ENCODE peak calls at places on chromosomes 13 and 19, in nine cellular contexts. One of them, this sample, is unnamed.

GRCh38 chr13:32969516-32969941 is 46.7 kb upstream of the KL start:
- DNase-seq in tibial nerve: no peak
- DNase-seq in IMR-90: peak; percentile 55
- DNase-seq in body of pancreas: no peak
- DNase-seq in ovary: peak; percentile 24
- DNase-seq in H1: no peak
- DNase-seq in testis: no peak
- DNase-seq in prostate gland: no peak
- DNase-seq in heart left ventricle: no peak
- DNase-seq in this sample: no peak

GRCh38 chr19:488505-489417 is 7.5 kb upstream of the MADCAM1 start:
- DNase-seq in tibial nerve: peak; percentile 96
- DNase-seq in IMR-90: peak; percentile 92
- DNase-seq in body of pancreas: peak; percentile 96
- DNase-seq in ovary: peak; percentile 96
- DNase-seq in H1: peak; percentile 60
- DNase-seq in testis: peak; percentile 94
- DNase-seq in prostate gland: peak; percentile 91
- DNase-seq in heart left ventricle: peak; percentile 99
- DNase-seq in this sample: peak; percentile 96

GRCh38 chr13:107203146-107203847 is 635.4 kb upstream of the ARGLU1 start:
- DNase-seq in tibial nerve: no peak
- DNase-seq in IMR-90: no peak
- DNase-seq in body of pancreas: no peak
- DNase-seq in ovary: no peak
- DNase-seq in H1: peak; percentile 19
- DNase-seq in testis: peak; percentile 27
- DNase-seq in prostate gland: no peak
- DNase-seq in heart left ventricle: no peak
- DNase-seq in this sample: no peak

GRCh38 chr19:55014714-55015113 is 23.4 kb downstream of the GP6 start:
- DNase-seq in tibial nerve: no peak
- DNase-seq in IMR-90: no peak
- DNase-seq in body of pancreas: no peak
- DNase-seq in ovary: no peak
- DNase-seq in H1: no peak
- DNase-seq in testis: no peak
- DNase-seq in prostate gland: no peak
- DNase-seq in heart left ventricle: no peak
- DNase-seq in this sample: peak; percentile 35

GRCh38 chr13:51638497-51638871 is 54.2 kb downstream of the WDFY2 start:
- DNase-seq in tibial nerve: no peak
- DNase-seq in IMR-90: no peak
- DNase-seq in body of pancreas: no peak
- DNase-seq in ovary: no peak
- DNase-seq in H1: no peak
- DNase-seq in testis: no peak
- DNase-seq in prostate gland: no peak
- DNase-seq in heart left ventricle: no peak
- DNase-seq in this sample: no peak

GRCh38 chr13:102862624-102863210 is 16.9 kb downstream of the ERCC5 start:
- DNase-seq in tibial nerve: no peak
- DNase-seq in IMR-90: no peak
- DNase-seq in body of pancreas: no peak
- DNase-seq in ovary: no peak
- DNase-seq in H1: no peak
- DNase-seq in testis: no peak
- DNase-seq in prostate gland: no peak
- DNase-seq in heart left ventricle: no peak
- DNase-seq in this sample: no peak

GRCh38 chr13:29454931-29455481 is 140.5 kb downstream of the SLC7A1 start:
- DNase-seq in tibial nerve: no peak
- DNase-seq in IMR-90: peak; percentile 7
- DNase-seq in body of pancreas: no peak
- DNase-seq in ovary: no peak
- DNase-seq in H1: no peak
- DNase-seq in testis: no peak
- DNase-seq in prostate gland: peak; percentile 13
- DNase-seq in heart left ventricle: no peak
- DNase-seq in this sample: no peak

GRCh38 chr19:2923510-2923909 is 21.3 kb downstream of the ZNF77 start:
- DNase-seq in tibial nerve: no peak
- DNase-seq in IMR-90: peak; percentile 45
- DNase-seq in body of pancreas: peak; percentile 54
- DNase-seq in ovary: no peak
- DNase-seq in H1: no peak
- DNase-seq in testis: no peak
- DNase-seq in prostate gland: peak; percentile 54
- DNase-seq in heart left ventricle: no peak
- DNase-seq in this sample: no peak

GRCh38 chr13:46571189-46571901 is 18.4 kb downstream of the LRCH1 start:
- DNase-seq in tibial nerve: no peak
- DNase-seq in IMR-90: peak; percentile 76
- DNase-seq in body of pancreas: no peak
- DNase-seq in ovary: no peak
- DNase-seq in H1: no peak
- DNase-seq in testis: no peak
- DNase-seq in prostate gland: no peak
- DNase-seq in heart left ventricle: no peak
- DNase-seq in this sample: no peak

GRCh38 chr13:74132152-74132767 is 1.9 kb downstream of the KLF12 start:
- DNase-seq in tibial nerve: no peak
- DNase-seq in IMR-90: peak; percentile 39
- DNase-seq in body of pancreas: no peak
- DNase-seq in ovary: no peak
- DNase-seq in H1: no peak
- DNase-seq in testis: no peak
- DNase-seq in prostate gland: no peak
- DNase-seq in heart left ventricle: no peak
- DNase-seq in this sample: no peak

GRCh38 chr13:113545455-113545930 is 39.1 kb upstream of the TFDP1 start:
- DNase-seq in tibial nerve: no peak
- DNase-seq in IMR-90: peak; percentile 47
- DNase-seq in body of pancreas: no peak
- DNase-seq in ovary: no peak
- DNase-seq in H1: no peak
- DNase-seq in testis: peak; percentile 26
- DNase-seq in prostate gland: no peak
- DNase-seq in heart left ventricle: peak; percentile 41
- DNase-seq in this sample: peak; percentile 42

GRCh38 chr13:95926231-95926630 is 127.0 kb downstream of the UGGT2 start:
- DNase-seq in tibial nerve: no peak
- DNase-seq in IMR-90: no peak
- DNase-seq in body of pancreas: no peak
- DNase-seq in ovary: no peak
- DNase-seq in H1: no peak
- DNase-seq in testis: no peak
- DNase-seq in prostate gland: no peak
- DNase-seq in heart left ventricle: no peak
- DNase-seq in this sample: no peak

GRCh38 chr19:13502231-13502630 is 4.0 kb downstream of the CACNA1A start:
- DNase-seq in tibial nerve: no peak
- DNase-seq in IMR-90: no peak
- DNase-seq in body of pancreas: no peak
- DNase-seq in ovary: no peak
- DNase-seq in H1: no peak
- DNase-seq in testis: no peak
- DNase-seq in prostate gland: no peak
- DNase-seq in heart left ventricle: no peak
- DNase-seq in this sample: no peak
- H3K27me3 ChIP-seq in tibial nerve: no peaks in the 10 kb centered on the region
- H3K27me3 ChIP-seq in IMR-90: peaks cover 12% of the 10 kb centered on the region
- H3K27me3 ChIP-seq in body of pancreas: no peaks in the 10 kb centered on the region
- H3K27me3 ChIP-seq in ovary: no peaks in the 10 kb centered on the region
- H3K27me3 ChIP-seq in H1: no peaks in the 10 kb centered on the region
- H3K27me3 ChIP-seq in testis: no peaks in the 10 kb centered on the region
- H3K27me3 ChIP-seq in prostate gland: peaks cover 13% of the 10 kb centered on the region
- H3K27me3 ChIP-seq in heart left ventricle: peaks cover 6% of the 10 kb centered on the region
- H3K27me3 ChIP-seq in this sample: no peaks in the 10 kb centered on the region

DNA sequence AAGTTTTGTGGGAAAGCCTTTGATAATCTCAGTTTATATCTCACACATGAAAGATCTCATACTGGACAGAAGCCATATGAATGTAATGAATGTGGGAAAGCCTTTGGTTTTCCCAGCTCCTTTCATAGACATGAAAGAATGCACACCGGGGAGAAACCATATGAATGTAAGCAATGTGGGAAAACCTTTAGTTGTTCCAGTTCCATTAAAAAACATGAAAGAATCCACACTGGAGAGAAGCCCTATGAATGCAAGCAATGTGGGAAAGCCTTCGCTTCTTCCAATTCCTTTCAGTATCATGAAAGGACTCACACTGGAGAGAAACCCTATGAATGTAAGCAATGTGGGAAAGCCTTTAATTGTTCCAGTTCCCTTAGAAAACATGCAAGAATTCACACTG is 54.8 kb downstream of the ZNF627 start:
- DNase-seq in tibial nerve: no peak
- DNase-seq in IMR-90: no peak
- DNase-seq in body of pancreas: no peak
- DNase-seq in ovary: no peak
- DNase-seq in H1: no peak
- DNase-seq in testis: no peak
- DNase-seq in prostate gland: no peak
- DNase-seq in heart left ventricle: no peak
- DNase-seq in this sample: no peak
- TF ChIP-seq POLR2A in tibial nerve: no peak
- TF ChIP-seq POLR2A in IMR-90: no peak
- TF ChIP-seq POLR2A in body of pancreas: no peak
- TF ChIP-seq POLR2A in ovary: no peak
- TF ChIP-seq POLR2A in H1: no peak
- TF ChIP-seq POLR2A in testis: no peak
- TF ChIP-seq POLR2A in prostate gland: no peak
- TF ChIP-seq POLR2A in heart left ventricle: no peak
- TF ChIP-seq POLR2A in this sample: no peak

DNA sequence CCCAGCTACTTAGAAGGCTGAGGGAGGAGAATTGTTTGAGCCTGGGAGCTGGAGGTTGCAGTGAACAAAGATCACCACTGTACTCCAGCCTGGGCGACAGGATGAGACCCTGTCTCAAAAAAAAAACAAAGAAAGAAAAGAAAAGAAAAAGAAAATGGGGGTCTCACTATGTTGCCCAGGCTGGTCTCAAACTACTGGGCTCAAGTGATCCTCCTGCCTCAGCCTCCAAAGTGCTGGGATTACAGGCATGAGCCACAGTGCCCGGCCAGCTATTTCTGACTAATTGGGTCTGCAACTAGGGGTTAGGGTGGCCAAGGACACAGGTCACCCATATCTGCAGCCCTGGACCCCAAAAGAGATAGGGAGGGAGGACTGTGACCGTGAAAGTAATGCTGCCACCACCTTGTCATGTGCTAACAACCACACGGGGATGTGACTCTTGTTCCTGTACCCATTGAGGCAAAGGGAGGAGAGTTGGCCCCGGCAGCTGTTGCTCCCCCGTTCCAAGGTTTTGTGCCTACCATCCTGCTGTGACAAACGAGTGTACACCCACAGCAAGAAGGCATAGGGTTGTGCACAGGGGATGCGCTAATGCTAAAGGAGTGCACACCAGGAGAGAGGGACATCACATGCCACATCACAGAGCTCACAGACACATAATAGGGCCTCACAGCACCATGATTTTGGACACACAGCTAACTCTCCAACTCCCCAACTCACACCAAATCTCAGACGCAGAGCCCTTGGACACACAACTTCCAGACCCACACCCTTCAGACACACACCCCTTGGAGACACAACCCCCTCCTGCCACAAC is 619 bp downstream of the MEF2B start:
- DNase-seq in tibial nerve: no peak
- DNase-seq in IMR-90: no peak
- DNase-seq in body of pancreas: no peak
- DNase-seq in ovary: no peak
- DNase-seq in H1: no peak
- DNase-seq in testis: no peak
- DNase-seq in prostate gland: no peak
- DNase-seq in heart left ventricle: no peak
- DNase-seq in this sample: no peak
- H3K4me3 ChIP-seq in tibial nerve: peak overlapping the region; percentile 30
- H3K4me3 ChIP-seq in IMR-90: no peak overlapping the region
- H3K4me3 ChIP-seq in body of pancreas: no peak overlapping the region
- H3K4me3 ChIP-seq in ovary: no peak overlapping the region
- H3K4me3 ChIP-seq in H1: peak overlapping the region; percentile 15
- H3K4me3 ChIP-seq in testis: peak overlapping the region; percentile 43
- H3K4me3 ChIP-seq in prostate gland: no peak overlapping the region
- H3K4me3 ChIP-seq in heart left ventricle: no peak overlapping the region
- H3K4me3 ChIP-seq in this sample: no peak overlapping the region

DNA sequence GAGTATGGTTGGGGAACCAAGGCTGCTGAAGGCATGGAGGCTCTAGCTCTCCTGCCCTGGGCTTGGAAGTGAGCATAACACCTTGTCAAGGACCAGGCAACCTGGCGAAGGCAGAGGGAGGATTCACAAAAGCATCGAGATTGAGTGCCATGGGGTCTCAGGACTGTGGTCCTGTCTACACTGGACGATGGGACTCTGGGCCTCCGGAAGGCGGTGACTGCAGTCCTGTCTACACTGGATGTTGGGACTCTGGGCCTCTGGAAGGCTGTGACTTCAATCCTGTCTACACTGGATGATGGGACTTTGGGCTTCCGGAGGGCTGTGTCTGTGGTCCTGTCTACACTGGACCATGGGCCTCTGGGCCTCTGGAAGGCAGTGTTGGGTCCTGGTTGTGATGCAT is 290.4 kb downstream of the TEX29 start:
- DNase-seq in tibial nerve: no peak
- DNase-seq in IMR-90: no peak
- DNase-seq in body of pancreas: no peak
- DNase-seq in ovary: no peak
- DNase-seq in H1: no peak
- DNase-seq in testis: no peak
- DNase-seq in prostate gland: no peak
- DNase-seq in heart left ventricle: no peak
- DNase-seq in this sample: peak; percentile 24
- H3K27me3 ChIP-seq in tibial nerve: no peaks in the 10 kb centered on the region
- H3K27me3 ChIP-seq in IMR-90: no peaks in the 10 kb centered on the region
- H3K27me3 ChIP-seq in body of pancreas: no peaks in the 10 kb centered on the region
- H3K27me3 ChIP-seq in ovary: no peaks in the 10 kb centered on the region
- H3K27me3 ChIP-seq in H1: no peaks in the 10 kb centered on the region
- H3K27me3 ChIP-seq in testis: no peaks in the 10 kb centered on the region
- H3K27me3 ChIP-seq in prostate gland: peaks cover 2% of the 10 kb centered on the region
- H3K27me3 ChIP-seq in heart left ventricle: no peaks in the 10 kb centered on the region
- H3K27me3 ChIP-seq in this sample: no peaks in the 10 kb centered on the region

GRCh38 chr19:28497137-28497536 is 715.8 kb downstream of the UQCRFS1 start:
- DNase-seq in tibial nerve: no peak
- DNase-seq in IMR-90: no peak
- DNase-seq in body of pancreas: no peak
- DNase-seq in ovary: no peak
- DNase-seq in H1: no peak
- DNase-seq in testis: no peak
- DNase-seq in prostate gland: no peak
- DNase-seq in heart left ventricle: no peak
- DNase-seq in this sample: no peak
- TF ChIP-seq POLR2A in tibial nerve: no peak
- TF ChIP-seq POLR2A in IMR-90: no peak
- TF ChIP-seq POLR2A in body of pancreas: no peak
- TF ChIP-seq POLR2A in ovary: no peak
- TF ChIP-seq POLR2A in H1: no peak
- TF ChIP-seq POLR2A in testis: no peak
- TF ChIP-seq POLR2A in prostate gland: no peak
- TF ChIP-seq POLR2A in heart left ventricle: no peak
- TF ChIP-seq POLR2A in this sample: no peak

This sample was measured in right lobe of liver.